ENCODE peak calls at places on chromosomes 16 and 17, in ten cellular contexts. P, U, W, C, T, K, Z, H, L and R are unnamed samples.
A peak's percentile ranks its signal among the peaks of the same experiment; 100 is the strongest.

GRCh38 chr17:49277638-49278037 is 47.1 kb upstream of the PHOSPHO1 start:
- DNase-seq in K (no peak), P (no peak), U (peak; percentile 24), Z (no peak), H (no peak), L (no peak), W (peak; percentile 16), C (peak; percentile 7), T (no peak), R (peak; percentile 45)

GRCh38 chr17:35297666-35298065 is 54.8 kb downstream of the SLFN5 start:
- DNase-seq in C (no peak), Z (no peak), P (no peak), K (no peak), L (no peak), T (no peak), H (no peak), W (no peak), U (no peak), R (no peak)

GRCh38 chr16:56075732-56076131 is 115.6 kb upstream of the GNAO1 start:
- DNase-seq in Z (no peak), H (no peak), L (no peak), T (no peak), U (no peak), K (no peak), C (no peak), P (no peak), W (no peak), R (peak; percentile 18)

GRCh38 chr16:65244811-65245210 is 122.9 kb upstream of the CDH11 start:
- DNase-seq in P (no peak), T (no peak), L (no peak), Z (no peak), H (no peak), C (no peak), U (no peak), W (no peak), K (no peak), R (no peak)

GRCh38 chr17:53919356-53919755 is 96.6 kb downstream of the KIF2B start:
- DNase-seq in T (no peak), C (no peak), Z (no peak), L (no peak), K (no peak), W (no peak), U (no peak), P (no peak), H (no peak), R (no peak)

GRCh38 chr17:18173740-18174139 is 9.9 kb upstream of the ALKBH5 start:
- DNase-seq in U (no peak), T (no peak), H (no peak), L (no peak), W (no peak), Z (no peak), K (no peak), C (no peak), P (no peak), R (no peak)

GRCh38 chr17:77619851-77620250 is 338.7 kb upstream of the TNRC6C start:
- DNase-seq in T (no peak), Z (no peak), L (no peak), K (no peak), H (no peak), P (no peak), W (peak; percentile 86), U (no peak), C (no peak), R (peak; percentile 5)

GRCh38 chr17:33725675-33726271 is 432.7 kb upstream of the ASIC2 start:
- DNase-seq in T (no peak), L (peak; percentile 24), Z (no peak), C (no peak), H (peak; percentile 31), P (peak; percentile 54), U (peak; percentile 60), K (peak; percentile 58), W (peak; percentile 17), R (peak; percentile 15)

GRCh38 chr16:87324411-87325275 is 7.5 kb upstream of the C16orf95 start:
- DNase-seq in K (peak; percentile 51), W (peak; percentile 10), P (no peak), L (peak; percentile 28), H (no peak), C (peak; percentile 59), U (peak; percentile 64), Z (peak; percentile 84), T (peak; percentile 55), R (peak; percentile 79)

GRCh38 chr16:30950516-30951073 is 1.7 kb downstream of the ORAI3 start:
- DNase-seq in T (no peak), U (no peak), Z (no peak), H (no peak), K (no peak), W (no peak), C (no peak), L (no peak), P (no peak), R (no peak)

GRCh38 chr16:19113577-19114358 is at the start of gene ITPRIPL2:
- DNase-seq in L (peak; percentile 83), K (peak; percentile 90), P (peak; percentile 81), H (peak; percentile 83), W (peak; percentile 85), C (peak; percentile 85), T (peak; percentile 87), Z (peak; percentile 89), U (peak; percentile 83), R (peak; percentile 97)

GRCh38 chr17:11601661-11602060 is 3.4 kb downstream of the DNAH9 start:
- DNase-seq in U (no peak), K (no peak), L (no peak), Z (no peak), H (no peak), W (no peak), P (no peak), T (no peak), C (no peak), R (no peak)

GRCh38 chr17:43829738-43830137 is 3.2 kb downstream of the MPP3 start:
- DNase-seq in W (no peak), L (no peak), T (no peak), K (no peak), H (no peak), P (no peak), Z (peak; percentile 29), C (no peak), U (no peak), R (no peak)

GRCh38 chr17:76147211-76148014 is 6.4 kb upstream of the FOXJ1 start:
- DNase-seq in Z (peak; percentile 58), P (no peak), W (peak; percentile 26), K (no peak), C (no peak), H (no peak), U (peak; percentile 42), T (no peak), L (peak; percentile 27), R (no peak)

GRCh38 chr16:74030000-74030399 is 266.6 kb upstream of the PSMD7 start:
- DNase-seq in T (no peak), Z (no peak), C (no peak), W (no peak), K (no peak), H (no peak), P (no peak), U (no peak), L (no peak), R (no peak)
- TF ChIP-seq CTCF in T (no peak), Z (no peak), C (no peak), W (no peak), K (no peak), H (no peak), P (no peak), U (no peak), L (no peak), R (no peak)

GRCh38 chr17:27269201-27269600 is 24.7 kb upstream of the WSB1 start:
- DNase-seq in W (no peak), T (no peak), P (no peak), Z (no peak), C (no peak), U (no peak), L (no peak), K (no peak), H (no peak), R (no peak)
- H3K4me3 ChIP-seq in W (no peak overlapping the region), T (no peak overlapping the region), P (no peak overlapping the region), Z (no peak overlapping the region), C (no peak overlapping the region), U (no peak overlapping the region), L (no peak overlapping the region), K (no peak overlapping the region), H (no peak overlapping the region), R (no peak overlapping the region)

GRCh38 chr17:1573932-1574696 is 11.5 kb upstream of the PITPNA start:
- DNase-seq in U (peak; percentile 92), Z (peak; percentile 96), W (peak; percentile 66), P (peak; percentile 87), T (peak; percentile 81), H (peak; percentile 92), L (peak; percentile 76), K (peak; percentile 94), C (peak; percentile 95), R (no peak)

GRCh38 chr17:1577657-1578428 is 15.3 kb upstream of the PITPNA start:
- DNase-seq in K (no peak), L (no peak), P (no peak), C (no peak), H (no peak), W (no peak), T (no peak), Z (peak; percentile 87), U (no peak), R (no peak)

GRCh38 chr17:1574697-1575471 is 12.3 kb upstream of the PITPNA start:
- DNase-seq in K (peak; percentile 46), P (no peak), U (no peak), C (no peak), T (no peak), L (no peak), Z (peak; percentile 84), H (no peak), W (no peak), R (peak; percentile 87)

GRCh38 chr17:1576500-1576899 is 13.9 kb upstream of the PITPNA start:
- DNase-seq in W (no peak), K (no peak), T (no peak), L (no peak), H (no peak), Z (peak; percentile 84), C (no peak), U (no peak), P (no peak), R (no peak)

DNA sequence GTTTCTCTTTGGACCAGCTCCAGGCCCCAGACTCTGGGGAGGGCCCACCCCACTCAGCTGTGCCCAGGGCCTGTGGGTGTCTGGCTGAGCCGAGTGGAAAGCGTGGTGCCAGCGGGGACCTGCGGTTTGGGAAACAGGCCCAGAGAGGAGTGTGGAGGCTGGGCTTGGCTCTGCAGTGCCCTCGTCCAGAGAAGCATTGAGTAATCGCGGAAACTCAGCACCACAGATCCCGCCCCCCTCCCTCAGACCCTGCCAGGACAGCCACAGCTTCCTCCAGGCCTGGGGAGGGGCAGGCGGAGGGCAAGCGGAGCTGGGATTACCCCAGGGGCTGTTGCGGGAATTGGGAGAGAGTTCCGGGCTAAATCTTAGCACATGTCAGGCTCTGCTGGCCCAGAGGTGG is 14.6 kb upstream of the PITPNA start:
- DNase-seq in P (peak; percentile 70), H (peak; percentile 91), Z (peak; percentile 93), L (peak; percentile 76), U (peak; percentile 74), K (peak; percentile 76), W (peak; percentile 89), T (peak; percentile 85), C (peak; percentile 85), R (peak; percentile 97)
- TF ChIP-seq POLR2A in P (no peak), H (no peak), Z (no peak), L (peak; percentile 40), U (no peak), K (peak; percentile 45), W (no peak), T (peak; percentile 18), C (peak; percentile 21), R (no peak)

DNA sequence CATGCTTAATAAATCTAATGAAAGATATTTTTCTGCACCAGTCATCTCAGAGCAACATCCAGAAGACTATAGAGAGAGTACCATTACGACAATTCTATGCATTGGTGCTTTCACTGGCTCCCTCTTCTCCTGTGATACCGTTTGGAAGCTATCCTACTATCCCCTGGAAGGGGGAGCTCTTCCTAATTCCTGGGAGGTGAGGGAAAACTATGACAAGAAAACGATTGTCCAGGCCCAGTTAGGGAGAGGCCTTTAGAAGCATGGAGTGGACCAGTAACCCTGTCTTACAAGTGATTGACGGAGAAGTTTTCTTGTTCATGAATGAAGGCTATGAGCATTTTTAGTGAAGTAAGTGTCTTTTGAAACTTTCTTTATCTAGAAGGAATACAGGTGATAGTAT is 150.2 kb downstream of the TANC2 start:
- DNase-seq in Z (no peak), P (no peak), H (no peak), U (no peak), C (no peak), K (no peak), W (no peak), L (no peak), T (no peak), R (no peak)
- TF ChIP-seq CTCF in Z (no peak), P (no peak), H (no peak), U (no peak), C (no peak), K (no peak), W (peak; percentile 3), L (no peak), T (no peak), R (no peak)